ENCODE peak calls at places on chromosomes 12 and 14, in ten cellular contexts. L is HCT116; T is CD8-positive, alpha-beta memory T cell; Y is DMS53; R is effector memory CD8-positive, alpha-beta T cell; H is colonic mucosa; P is uterus; X is stimulated activated effector memory CD8-positive, alpha-beta T cell treated with anti-CD3 and anti-CD28 coated beads, Interleukin-12 subunit alpha, Interleukin-12 subunit beta, amount 100 ng/mL, for 72 hours; Q is T-helper 17 cell; B is T-helper 1 cell. N is an unnamed sample.

GRCh38 chr14:74698894-74699293 is 14.0 kb downstream of the AREL1 start:
- DNase-seq in Y (no peak), L (no peak), T (no peak), X (no peak), H (no peak), P (no peak), Q (no peak), R (no peak), B (no peak), N (no peak)

GRCh38 chr12:119115296-119115905 is 63.3 kb upstream of the HSPB8 start:
- DNase-seq in P (peak), Q (no peak), R (no peak), L (peak), H (peak), Y (peak), B (no peak), T (peak), X (peak), N (peak)

GRCh38 chr12:56720696-56721615 is 4.1 kb downstream of the NACA start:
- DNase-seq in R (no peak), Q (no peak), L (no peak), H (no peak), X (no peak), T (no peak), P (no peak), B (no peak), Y (no peak), N (no peak)

GRCh38 chr12:54352022-54352531 is 12.2 kb downstream of the GPR84 start:
- DNase-seq in P (peak), T (peak), Y (peak), X (no peak), R (no peak), H (no peak), B (no peak), Q (no peak), L (no peak), N (peak)

GRCh38 chr12:17064834-17065233 is 458.9 kb upstream of the LMO3 start:
- DNase-seq in L (no peak), R (no peak), P (no peak), B (no peak), Y (no peak), H (no peak), T (no peak), X (no peak), Q (no peak), N (no peak)

GRCh38 chr12:3164454-3165310 is 87.5 kb downstream of the TSPAN9 start:
- DNase-seq in P (no peak), X (no peak), T (no peak), R (no peak), L (no peak), Y (no peak), H (no peak), Q (no peak), B (no peak), N (no peak)

GRCh38 chr12:49507139-49507538 is 31.7 kb upstream of the KCNH3 start:
- DNase-seq in H (no peak), T (no peak), P (no peak), Y (no peak), X (no peak), L (peak), R (no peak), Q (no peak), B (no peak), N (no peak)

GRCh38 chr12:4991373-4991772 is 52.3 kb upstream of the KCNA5 start:
- DNase-seq in T (no peak), L (no peak), R (no peak), P (no peak), B (no peak), Y (no peak), X (no peak), Q (no peak), H (no peak), N (no peak)

GRCh38 chr14:55893695-55894094 is 224.5 kb upstream of the PELI2 start:
- DNase-seq in P (no peak), T (no peak), B (no peak), Q (no peak), R (no peak), L (no peak), H (no peak), X (no peak), Y (no peak), N (no peak)

GRCh38 chr14:104845834-104846441 is 19.1 kb upstream of the CEP170B start:
- DNase-seq in Q (no peak), Y (no peak), L (no peak), T (no peak), P (peak), B (no peak), X (no peak), H (no peak), R (no peak), N (no peak)

GRCh38 chr14:103894034-103894722 is 34.1 kb upstream of the TDRD9 start:
- DNase-seq in T (no peak), H (peak), L (no peak), B (no peak), X (no peak), R (no peak), Q (no peak), P (no peak), Y (no peak), N (no peak)

GRCh38 chr12:81245458-81245857 is 167.6 kb downstream of the ACSS3 start:
- DNase-seq in T (no peak), X (no peak), P (peak), R (no peak), H (peak), B (no peak), L (no peak), Y (peak), Q (no peak), N (no peak)

GRCh38 chr12:47825239-47825639 is 5.5 kb upstream of the HDAC7 start:
- DNase-seq in T (no peak), H (no peak), B (no peak), R (no peak), X (no peak), L (no peak), P (peak), Y (no peak), Q (no peak), N (no peak)

GRCh38 chr14:33548606-33549005 is 402.3 kb downstream of the EGLN3 start:
- DNase-seq in T (no peak), X (no peak), Y (no peak), H (no peak), Q (no peak), L (no peak), R (no peak), P (no peak), B (no peak), N (no peak)

GRCh38 chr14:64646103-64646502 is 58.1 kb upstream of the PLEKHG3 start:
- DNase-seq in Q (no peak), H (no peak), X (no peak), T (no peak), R (no peak), L (no peak), P (peak), Y (no peak), B (no peak), N (no peak)

GRCh38 chr12:108313609-108314331 is 25.3 kb downstream of the CMKLR1 start:
- DNase-seq in H (no peak), B (no peak), R (no peak), P (no peak), Y (no peak), X (no peak), Q (no peak), L (no peak), T (peak), N (peak)

GRCh38 chr12:33438025-33438772 is 1.4 kb downstream of the SYT10 start:
- DNase-seq in T (no peak), P (no peak), Y (no peak), L (no peak), X (no peak), B (no peak), Q (no peak), R (no peak), H (no peak), N (no peak)

GRCh38 chr12:4303750-4304149 is 17.3 kb upstream of the TIGAR start:
- DNase-seq in X (no peak), T (no peak), P (no peak), H (no peak), B (no peak), L (no peak), Y (no peak), Q (no peak), R (no peak), N (no peak)

GRCh38 chr14:50619569-50620141 is 48.5 kb downstream of the SAV1 start:
- DNase-seq in Y (peak), T (no peak), H (no peak), L (peak), B (no peak), Q (no peak), X (no peak), P (no peak), R (no peak), N (no peak)

GRCh38 chr14:25041898-25042297 is 8.0 kb downstream of the STXBP6 start:
- DNase-seq in H (no peak), Q (no peak), P (no peak), B (no peak), Y (peak), R (no peak), L (no peak), T (no peak), X (no peak), N (no peak)

GRCh38 chr14:22791302-22791701 is 23.9 kb downstream of the SLC7A7 start:
- DNase-seq in X (no peak), B (no peak), P (no peak), Y (no peak), T (no peak), L (no peak), H (no peak), R (no peak), Q (no peak), N (no peak)

GRCh38 chr14:85702937-85703336 is 173.0 kb downstream of the FLRT2 start:
- DNase-seq in L (no peak), Y (no peak), Q (no peak), B (no peak), H (no peak), T (no peak), R (no peak), X (no peak), P (no peak), N (no peak)

GRCh38 chr14:22163051-22163450 is 426.0 kb downstream of the DAD1 start:
- DNase-seq in P (no peak), Q (no peak), X (no peak), R (no peak), Y (peak), B (no peak), L (no peak), H (no peak), T (no peak), N (no peak)

GRCh38 chr12:26028953-26029740 is 70.7 kb downstream of the RASSF8 start:
- DNase-seq in H (peak), Q (no peak), B (no peak), Y (peak), L (peak), P (peak), R (no peak), X (no peak), T (peak), N (peak)

GRCh38 chr14:64625363-64626232 is 75.8 kb downstream of the PPP1R36 start:
- DNase-seq in Q (no peak), R (no peak), X (no peak), Y (no peak), P (no peak), L (no peak), H (no peak), B (no peak), T (no peak), N (peak)

GRCh38 chr14:99758121-99758871 is 34.9 kb upstream of the EML1 start:
- DNase-seq in P (peak), R (no peak), X (no peak), T (no peak), Y (no peak), H (no peak), L (no peak), B (no peak), Q (no peak), N (no peak)

GRCh38 chr12:15858348-15858747 is 23.8 kb upstream of the STRAP start:
- DNase-seq in Q (no peak), T (no peak), L (no peak), P (no peak), H (no peak), B (no peak), R (no peak), Y (no peak), X (no peak), N (no peak)

GRCh38 chr14:82621881-82622450 is 1088.3 kb upstream of the SEL1L start:
- DNase-seq in L (no peak), T (no peak), Y (no peak), P (no peak), R (no peak), B (no peak), H (no peak), X (no peak), Q (no peak), N (no peak)

GRCh38 chr14:91919814-91920213 is 27.7 kb downstream of the FBLN5 start:
- DNase-seq in Y (no peak), L (no peak), R (no peak), T (no peak), B (no peak), H (no peak), P (no peak), X (no peak), Q (no peak), N (no peak)

GRCh38 chr14:38079268-38079667 is 128.4 kb upstream of the SSTR1 start:
- DNase-seq in R (no peak), Y (peak), Q (no peak), T (no peak), L (no peak), H (no peak), X (no peak), B (no peak), P (no peak), N (no peak)

GRCh38 chr14:104677506-104678332 is 11.7 kb upstream of the INF2 start:
- DNase-seq in Q (peak), B (no peak), H (peak), Y (peak), P (peak), T (peak), R (peak), X (peak), L (no peak), N (peak)

N was measured in transverse colon.